ENCODE peak calls at places on chromosomes 13 and 19, in seven cellular contexts. One of them, this sample, is unnamed.

GRCh38 chr19:15251749-15252397 is 19.6 kb upstream of the EPHX3 start:
- DNase-seq in ELR: peak
- DNase-seq in midbrain: no peak
- DNase-seq in astrocyte of the spinal cord: peak
- DNase-seq in heart right ventricle: peak
- DNase-seq in HAP-1: peak
- DNase-seq in NCI-H1092 treated with DMSO at 0.1 percent for 48 hours: peak
- DNase-seq in this sample: peak

GRCh38 chr19:7870571-7871279 is 3.5 kb downstream of the PRR36 start:
- DNase-seq in ELR: peak
- DNase-seq in midbrain: no peak
- DNase-seq in astrocyte of the spinal cord: peak
- DNase-seq in heart right ventricle: no peak
- DNase-seq in HAP-1: peak
- DNase-seq in NCI-H1092 treated with DMSO at 0.1 percent for 48 hours: peak
- DNase-seq in this sample: peak

GRCh38 chr19:4538601-4538954 is 1.3 kb downstream of the LRG1 start:
- DNase-seq in ELR: no peak
- DNase-seq in midbrain: no peak
- DNase-seq in astrocyte of the spinal cord: no peak
- DNase-seq in heart right ventricle: no peak
- DNase-seq in HAP-1: no peak
- DNase-seq in NCI-H1092 treated with DMSO at 0.1 percent for 48 hours: no peak
- DNase-seq in this sample: no peak

GRCh38 chr13:100269837-100270236 is 180.9 kb downstream of the PCCA start:
- DNase-seq in ELR: peak
- DNase-seq in midbrain: peak
- DNase-seq in astrocyte of the spinal cord: peak
- DNase-seq in heart right ventricle: peak
- DNase-seq in HAP-1: no peak
- DNase-seq in NCI-H1092 treated with DMSO at 0.1 percent for 48 hours: no peak
- DNase-seq in this sample: peak

GRCh38 chr13:87355451-87355850 is 315.7 kb upstream of the SLITRK5 start:
- DNase-seq in ELR: no peak
- DNase-seq in midbrain: no peak
- DNase-seq in astrocyte of the spinal cord: no peak
- DNase-seq in heart right ventricle: no peak
- DNase-seq in HAP-1: no peak
- DNase-seq in NCI-H1092 treated with DMSO at 0.1 percent for 48 hours: no peak
- DNase-seq in this sample: no peak

GRCh38 chr19:6412111-6412999 is 12.3 kb downstream of the KHSRP start:
- DNase-seq in ELR: peak
- DNase-seq in midbrain: no peak
- DNase-seq in astrocyte of the spinal cord: no peak
- DNase-seq in heart right ventricle: no peak
- DNase-seq in HAP-1: peak
- DNase-seq in NCI-H1092 treated with DMSO at 0.1 percent for 48 hours: peak
- DNase-seq in this sample: no peak

GRCh38 chr19:55657004-55657747 is 2.3 kb downstream of the U2AF2 start:
- DNase-seq in ELR: no peak
- DNase-seq in midbrain: no peak
- DNase-seq in astrocyte of the spinal cord: no peak
- DNase-seq in heart right ventricle: no peak
- DNase-seq in HAP-1: no peak
- DNase-seq in NCI-H1092 treated with DMSO at 0.1 percent for 48 hours: no peak
- DNase-seq in this sample: no peak

GRCh38 chr13:25037057-25037813 is 58.7 kb upstream of the PABPC3 start:
- DNase-seq in ELR: peak
- DNase-seq in midbrain: peak
- DNase-seq in astrocyte of the spinal cord: peak
- DNase-seq in heart right ventricle: no peak
- DNase-seq in HAP-1: peak
- DNase-seq in NCI-H1092 treated with DMSO at 0.1 percent for 48 hours: peak
- DNase-seq in this sample: peak

GRCh38 chr13:113044431-113045114 is 61.0 kb upstream of the F7 start:
- DNase-seq in ELR: no peak
- DNase-seq in midbrain: peak
- DNase-seq in astrocyte of the spinal cord: no peak
- DNase-seq in heart right ventricle: peak
- DNase-seq in HAP-1: no peak
- DNase-seq in NCI-H1092 treated with DMSO at 0.1 percent for 48 hours: no peak
- DNase-seq in this sample: no peak

GRCh38 chr19:1962674-1963073 is 21.7 kb downstream of the CSNK1G2 start:
- DNase-seq in ELR: no peak
- DNase-seq in midbrain: no peak
- DNase-seq in astrocyte of the spinal cord: no peak
- DNase-seq in heart right ventricle: no peak
- DNase-seq in HAP-1: no peak
- DNase-seq in NCI-H1092 treated with DMSO at 0.1 percent for 48 hours: no peak
- DNase-seq in this sample: no peak

GRCh38 chr19:15323496-15324235 is 8.7 kb downstream of the BRD4 start:
- DNase-seq in ELR: peak
- DNase-seq in midbrain: peak
- DNase-seq in astrocyte of the spinal cord: peak
- DNase-seq in heart right ventricle: peak
- DNase-seq in HAP-1: peak
- DNase-seq in NCI-H1092 treated with DMSO at 0.1 percent for 48 hours: no peak
- DNase-seq in this sample: peak

GRCh38 chr13:22114630-22115311 is 443.9 kb downstream of the FGF9 start:
- DNase-seq in ELR: no peak
- DNase-seq in midbrain: no peak
- DNase-seq in astrocyte of the spinal cord: no peak
- DNase-seq in heart right ventricle: no peak
- DNase-seq in HAP-1: no peak
- DNase-seq in NCI-H1092 treated with DMSO at 0.1 percent for 48 hours: no peak
- DNase-seq in this sample: no peak

GRCh38 chr13:46666727-46667456 is 113.9 kb downstream of the LRCH1 start:
- DNase-seq in ELR: no peak
- DNase-seq in midbrain: no peak
- DNase-seq in astrocyte of the spinal cord: no peak
- DNase-seq in heart right ventricle: peak
- DNase-seq in HAP-1: peak
- DNase-seq in NCI-H1092 treated with DMSO at 0.1 percent for 48 hours: no peak
- DNase-seq in this sample: no peak

GRCh38 chr19:51687791-51688664 is 5.1 kb upstream of the SPACA6 start:
- DNase-seq in ELR: peak
- DNase-seq in midbrain: peak
- DNase-seq in astrocyte of the spinal cord: peak
- DNase-seq in heart right ventricle: peak
- DNase-seq in HAP-1: peak
- DNase-seq in NCI-H1092 treated with DMSO at 0.1 percent for 48 hours: peak
- DNase-seq in this sample: peak

GRCh38 chr19:14347999-14348889 is 33.0 kb upstream of the ADGRE5 start:
- DNase-seq in ELR: peak
- DNase-seq in midbrain: peak
- DNase-seq in astrocyte of the spinal cord: peak
- DNase-seq in heart right ventricle: peak
- DNase-seq in HAP-1: peak
- DNase-seq in NCI-H1092 treated with DMSO at 0.1 percent for 48 hours: peak
- DNase-seq in this sample: peak

GRCh38 chr13:111384441-111385181 is 64.2 kb downstream of the TEX29 start:
- DNase-seq in ELR: no peak
- DNase-seq in midbrain: no peak
- DNase-seq in astrocyte of the spinal cord: no peak
- DNase-seq in heart right ventricle: no peak
- DNase-seq in HAP-1: peak
- DNase-seq in NCI-H1092 treated with DMSO at 0.1 percent for 48 hours: no peak
- DNase-seq in this sample: no peak

GRCh38 chr19:51127032-51127431 is 2.3 kb downstream of the SIGLEC9 start:
- DNase-seq in ELR: no peak
- DNase-seq in midbrain: no peak
- DNase-seq in astrocyte of the spinal cord: no peak
- DNase-seq in heart right ventricle: no peak
- DNase-seq in HAP-1: no peak
- DNase-seq in NCI-H1092 treated with DMSO at 0.1 percent for 48 hours: no peak
- DNase-seq in this sample: no peak

GRCh38 chr13:35512271-35512920 is 35.9 kb upstream of the MAB21L1 start:
- DNase-seq in ELR: peak
- DNase-seq in midbrain: no peak
- DNase-seq in astrocyte of the spinal cord: peak
- DNase-seq in heart right ventricle: no peak
- DNase-seq in HAP-1: no peak
- DNase-seq in NCI-H1092 treated with DMSO at 0.1 percent for 48 hours: no peak
- DNase-seq in this sample: no peak

GRCh38 chr13:81671103-81671502 is 1330.2 kb upstream of the SPRY2 start:
- DNase-seq in ELR: no peak
- DNase-seq in midbrain: no peak
- DNase-seq in astrocyte of the spinal cord: no peak
- DNase-seq in heart right ventricle: no peak
- DNase-seq in HAP-1: no peak
- DNase-seq in NCI-H1092 treated with DMSO at 0.1 percent for 48 hours: no peak
- DNase-seq in this sample: no peak

GRCh38 chr19:14004619-14005380 is 1.3 kb downstream of the RFX1 start:
- DNase-seq in ELR: no peak
- DNase-seq in midbrain: peak
- DNase-seq in astrocyte of the spinal cord: no peak
- DNase-seq in heart right ventricle: peak
- DNase-seq in HAP-1: no peak
- DNase-seq in NCI-H1092 treated with DMSO at 0.1 percent for 48 hours: no peak
- DNase-seq in this sample: peak

GRCh38 chr19:2646866-2647535 is 55.5 kb downstream of the GNG7 start:
- DNase-seq in ELR: no peak
- DNase-seq in midbrain: no peak
- DNase-seq in astrocyte of the spinal cord: no peak
- DNase-seq in heart right ventricle: no peak
- DNase-seq in HAP-1: no peak
- DNase-seq in NCI-H1092 treated with DMSO at 0.1 percent for 48 hours: no peak
- DNase-seq in this sample: no peak

GRCh38 chr19:6711078-6711361 is 9.4 kb downstream of the C3 start:
- DNase-seq in ELR: no peak
- DNase-seq in midbrain: no peak
- DNase-seq in astrocyte of the spinal cord: no peak
- DNase-seq in heart right ventricle: no peak
- DNase-seq in HAP-1: no peak
- DNase-seq in NCI-H1092 treated with DMSO at 0.1 percent for 48 hours: no peak
- DNase-seq in this sample: no peak

GRCh38 chr19:7509625-7510024 is 6.3 kb upstream of the ZNF358 start:
- DNase-seq in ELR: no peak
- DNase-seq in midbrain: no peak
- DNase-seq in astrocyte of the spinal cord: no peak
- DNase-seq in heart right ventricle: no peak
- DNase-seq in HAP-1: peak
- DNase-seq in NCI-H1092 treated with DMSO at 0.1 percent for 48 hours: no peak
- DNase-seq in this sample: no peak

GRCh38 chr13:70959376-70959775 is 851.1 kb upstream of the KLHL1 start:
- DNase-seq in ELR: no peak
- DNase-seq in midbrain: no peak
- DNase-seq in astrocyte of the spinal cord: no peak
- DNase-seq in heart right ventricle: no peak
- DNase-seq in HAP-1: peak
- DNase-seq in NCI-H1092 treated with DMSO at 0.1 percent for 48 hours: peak
- DNase-seq in this sample: no peak

GRCh38 chr13:33132644-33133440 is 116.6 kb downstream of the KL start:
- DNase-seq in ELR: no peak
- DNase-seq in midbrain: no peak
- DNase-seq in astrocyte of the spinal cord: peak
- DNase-seq in heart right ventricle: no peak
- DNase-seq in HAP-1: no peak
- DNase-seq in NCI-H1092 treated with DMSO at 0.1 percent for 48 hours: no peak
- DNase-seq in this sample: no peak

GRCh38 chr19:46493236-46494114 is 2.2 kb downstream of the PNMA8B start:
- DNase-seq in ELR: no peak
- DNase-seq in midbrain: no peak
- DNase-seq in astrocyte of the spinal cord: no peak
- DNase-seq in heart right ventricle: peak
- DNase-seq in HAP-1: no peak
- DNase-seq in NCI-H1092 treated with DMSO at 0.1 percent for 48 hours: no peak
- DNase-seq in this sample: peak

GRCh38 chr19:10105241-10106099 is 692 bp upstream of the PPAN start:
- DNase-seq in ELR: no peak
- DNase-seq in midbrain: no peak
- DNase-seq in astrocyte of the spinal cord: no peak
- DNase-seq in heart right ventricle: no peak
- DNase-seq in HAP-1: no peak
- DNase-seq in NCI-H1092 treated with DMSO at 0.1 percent for 48 hours: no peak
- DNase-seq in this sample: no peak

GRCh38 chr13:113836917-113837553 is 26.8 kb downstream of the GAS6 start:
- DNase-seq in ELR: peak
- DNase-seq in midbrain: no peak
- DNase-seq in astrocyte of the spinal cord: peak
- DNase-seq in heart right ventricle: peak
- DNase-seq in HAP-1: peak
- DNase-seq in NCI-H1092 treated with DMSO at 0.1 percent for 48 hours: no peak
- DNase-seq in this sample: peak